ENCODE peak calls at places on chromosomes 16 and 17, in seven cellular contexts. One of them, this sample, is unnamed.

GRCh38 chr17:1255041-1255440 is 15.2 kb upstream of the BHLHA9 start:
- DNase-seq in ovary: no peak
- DNase-seq in mammary epithelial cell: no peak
- DNase-seq in lower lobe of right lung: no peak
- DNase-seq in bronchial epithelial cell: no peak
- DNase-seq in omental fat pad: no peak
- DNase-seq in cardiac fibroblast: no peak
- DNase-seq in this sample: no peak

GRCh38 chr16:86673090-86673955 is 95.0 kb downstream of the FOXL1 start:
- DNase-seq in ovary: no peak
- DNase-seq in cardiac fibroblast: no peak
- DNase-seq in lower lobe of right lung: no peak
- DNase-seq in omental fat pad: no peak
- DNase-seq in mammary epithelial cell: no peak
- DNase-seq in bronchial epithelial cell: no peak
- DNase-seq in this sample: no peak

GRCh38 chr16:29915590-29916247 is 10.3 kb downstream of the KCTD13 start:
- DNase-seq in mammary epithelial cell: peak
- DNase-seq in bronchial epithelial cell: no peak
- DNase-seq in cardiac fibroblast: peak
- DNase-seq in lower lobe of right lung: no peak
- DNase-seq in omental fat pad: no peak
- DNase-seq in ovary: no peak
- DNase-seq in this sample: no peak

GRCh38 chr16:74724820-74725549 is 24.3 kb upstream of the MLKL start:
- DNase-seq in omental fat pad: no peak
- DNase-seq in lower lobe of right lung: no peak
- DNase-seq in cardiac fibroblast: peak
- DNase-seq in mammary epithelial cell: peak
- DNase-seq in bronchial epithelial cell: no peak
- DNase-seq in ovary: no peak
- DNase-seq in this sample: peak

GRCh38 chr17:76561332-76561731 is 21.5 kb downstream of the PRCD start:
- DNase-seq in mammary epithelial cell: no peak
- DNase-seq in cardiac fibroblast: no peak
- DNase-seq in bronchial epithelial cell: no peak
- DNase-seq in omental fat pad: no peak
- DNase-seq in lower lobe of right lung: no peak
- DNase-seq in ovary: no peak
- DNase-seq in this sample: no peak

GRCh38 chr16:48963306-48963705 is 318.3 kb downstream of the CBLN1 start:
- DNase-seq in lower lobe of right lung: no peak
- DNase-seq in ovary: no peak
- DNase-seq in omental fat pad: no peak
- DNase-seq in cardiac fibroblast: no peak
- DNase-seq in bronchial epithelial cell: peak
- DNase-seq in mammary epithelial cell: peak
- DNase-seq in this sample: peak

GRCh38 chr17:63919311-63919723 is 678 bp upstream of the GH1 start:
- DNase-seq in lower lobe of right lung: no peak
- DNase-seq in cardiac fibroblast: peak
- DNase-seq in bronchial epithelial cell: peak
- DNase-seq in mammary epithelial cell: peak
- DNase-seq in omental fat pad: no peak
- DNase-seq in ovary: peak
- DNase-seq in this sample: peak

GRCh38 chr16:69322343-69322742 is 8.0 kb downstream of the PDF start:
- DNase-seq in cardiac fibroblast: no peak
- DNase-seq in bronchial epithelial cell: no peak
- DNase-seq in ovary: no peak
- DNase-seq in omental fat pad: no peak
- DNase-seq in mammary epithelial cell: no peak
- DNase-seq in lower lobe of right lung: no peak
- DNase-seq in this sample: no peak

GRCh38 chr17:37792787-37793186 is 47.9 kb upstream of the HNF1B start:
- DNase-seq in omental fat pad: no peak
- DNase-seq in cardiac fibroblast: no peak
- DNase-seq in lower lobe of right lung: no peak
- DNase-seq in ovary: no peak
- DNase-seq in bronchial epithelial cell: peak
- DNase-seq in mammary epithelial cell: peak
- DNase-seq in this sample: peak

GRCh38 chr16:88005148-88005547 is 53.9 kb downstream of the BANP start:
- DNase-seq in bronchial epithelial cell: no peak
- DNase-seq in lower lobe of right lung: no peak
- DNase-seq in ovary: no peak
- DNase-seq in omental fat pad: no peak
- DNase-seq in cardiac fibroblast: no peak
- DNase-seq in mammary epithelial cell: no peak
- DNase-seq in this sample: no peak

GRCh38 chr17:62705781-62706597 is 78.5 kb downstream of the MRC2 start:
- DNase-seq in ovary: peak
- DNase-seq in omental fat pad: no peak
- DNase-seq in cardiac fibroblast: peak
- DNase-seq in mammary epithelial cell: peak
- DNase-seq in bronchial epithelial cell: no peak
- DNase-seq in lower lobe of right lung: no peak
- DNase-seq in this sample: no peak

GRCh38 chr17:67279115-67279514 is 34.1 kb upstream of the HELZ start:
- DNase-seq in ovary: no peak
- DNase-seq in bronchial epithelial cell: no peak
- DNase-seq in mammary epithelial cell: no peak
- DNase-seq in omental fat pad: no peak
- DNase-seq in lower lobe of right lung: no peak
- DNase-seq in cardiac fibroblast: no peak
- DNase-seq in this sample: no peak

GRCh38 chr17:67273900-67274299 is 28.9 kb upstream of the HELZ start:
- DNase-seq in bronchial epithelial cell: no peak
- DNase-seq in mammary epithelial cell: no peak
- DNase-seq in lower lobe of right lung: no peak
- DNase-seq in ovary: no peak
- DNase-seq in cardiac fibroblast: no peak
- DNase-seq in omental fat pad: no peak
- DNase-seq in this sample: no peak

GRCh38 chr17:67278363-67278762 is 33.4 kb upstream of the HELZ start:
- DNase-seq in cardiac fibroblast: no peak
- DNase-seq in lower lobe of right lung: no peak
- DNase-seq in omental fat pad: no peak
- DNase-seq in ovary: no peak
- DNase-seq in bronchial epithelial cell: no peak
- DNase-seq in mammary epithelial cell: no peak
- DNase-seq in this sample: no peak

GRCh38 chr17:67274466-67274865 is 29.5 kb upstream of the HELZ start:
- DNase-seq in bronchial epithelial cell: no peak
- DNase-seq in omental fat pad: no peak
- DNase-seq in cardiac fibroblast: no peak
- DNase-seq in mammary epithelial cell: no peak
- DNase-seq in ovary: no peak
- DNase-seq in lower lobe of right lung: no peak
- DNase-seq in this sample: no peak

GRCh38 chr17:67276075-67276474 is 31.1 kb upstream of the HELZ start:
- DNase-seq in omental fat pad: no peak
- DNase-seq in cardiac fibroblast: no peak
- DNase-seq in ovary: no peak
- DNase-seq in mammary epithelial cell: no peak
- DNase-seq in lower lobe of right lung: no peak
- DNase-seq in bronchial epithelial cell: peak
- DNase-seq in this sample: no peak
- TF ChIP-seq CTCF in omental fat pad: no peak
- TF ChIP-seq CTCF in cardiac fibroblast: no peak
- TF ChIP-seq CTCF in ovary: no peak
- TF ChIP-seq CTCF in mammary epithelial cell: peak
- TF ChIP-seq CTCF in lower lobe of right lung: no peak
- TF ChIP-seq CTCF in bronchial epithelial cell: peak
- TF ChIP-seq CTCF in this sample: no peak

GRCh38 chr17:35612924-35613521 is 25.9 kb downstream of the AP2B1 start:
- DNase-seq in ovary: no peak
- DNase-seq in lower lobe of right lung: no peak
- DNase-seq in cardiac fibroblast: peak
- DNase-seq in bronchial epithelial cell: peak
- DNase-seq in omental fat pad: peak
- DNase-seq in mammary epithelial cell: peak
- DNase-seq in this sample: peak
- TF ChIP-seq CTCF in ovary: no peak
- TF ChIP-seq CTCF in lower lobe of right lung: peak
- TF ChIP-seq CTCF in cardiac fibroblast: peak
- TF ChIP-seq CTCF in bronchial epithelial cell: peak
- TF ChIP-seq CTCF in omental fat pad: no peak
- TF ChIP-seq CTCF in mammary epithelial cell: peak
- TF ChIP-seq CTCF in this sample: peak

DNA sequence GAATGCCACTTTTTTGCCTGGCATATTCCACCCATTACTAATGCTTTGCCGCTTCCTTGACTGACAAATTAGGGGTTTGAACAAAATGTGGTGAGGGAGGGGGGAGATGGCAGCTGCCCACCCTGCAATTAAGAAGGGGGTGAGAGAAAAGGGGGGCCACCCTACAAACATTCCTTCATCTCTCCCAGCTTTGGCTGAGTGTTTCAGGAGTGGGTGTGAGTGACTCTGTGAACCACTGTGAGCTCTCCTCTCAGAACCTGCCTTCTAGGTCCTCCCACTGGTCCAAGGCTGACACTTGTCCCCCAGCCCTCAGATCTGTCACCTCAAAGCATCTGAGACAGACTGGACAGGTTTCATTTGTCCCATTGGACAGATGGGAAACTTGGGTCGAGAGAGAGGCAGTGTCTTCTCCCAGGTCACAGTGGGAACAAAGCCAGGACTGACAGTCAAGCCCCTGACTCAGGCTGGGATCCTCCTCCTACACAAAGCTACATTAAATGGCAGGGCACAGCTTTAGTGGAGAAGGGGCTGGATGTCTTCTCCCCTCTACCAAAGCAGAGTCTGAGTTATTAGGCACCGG is 161.6 kb downstream of the TMEM132E start:
- DNase-seq in lower lobe of right lung: no peak
- DNase-seq in omental fat pad: no peak
- DNase-seq in bronchial epithelial cell: no peak
- DNase-seq in mammary epithelial cell: no peak
- DNase-seq in ovary: no peak
- DNase-seq in cardiac fibroblast: no peak
- DNase-seq in this sample: no peak
- TF ChIP-seq CTCF in lower lobe of right lung: no peak
- TF ChIP-seq CTCF in omental fat pad: no peak
- TF ChIP-seq CTCF in bronchial epithelial cell: no peak
- TF ChIP-seq CTCF in mammary epithelial cell: no peak
- TF ChIP-seq CTCF in ovary: no peak
- TF ChIP-seq CTCF in cardiac fibroblast: no peak
- TF ChIP-seq CTCF in this sample: no peak

DNA sequence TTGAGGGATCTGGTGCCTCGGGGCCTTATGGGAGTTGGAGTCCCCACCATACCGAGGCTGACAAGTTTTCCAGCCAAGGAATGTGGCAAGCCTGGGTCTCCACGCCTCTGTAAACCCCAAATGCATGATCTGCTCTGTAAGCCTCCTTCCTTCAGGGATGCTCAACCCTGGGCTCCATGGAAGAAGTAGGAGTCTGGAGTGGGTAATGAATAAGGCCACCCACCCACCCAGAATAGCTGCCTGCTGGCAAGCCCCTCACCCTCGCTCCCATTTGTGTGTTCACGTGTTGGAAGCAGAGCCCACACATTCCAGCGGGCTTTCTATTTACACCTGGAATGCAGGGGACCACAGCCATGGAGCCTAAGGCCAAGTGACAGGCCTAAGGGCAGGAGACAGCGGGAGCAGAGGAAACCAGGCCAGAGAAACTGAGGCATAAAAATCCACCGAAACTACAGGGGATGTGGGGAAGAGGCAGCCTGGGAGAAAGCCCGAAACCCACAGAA is 4.4 kb downstream of the DLG4 start:
- DNase-seq in lower lobe of right lung: no peak
- DNase-seq in mammary epithelial cell: no peak
- DNase-seq in bronchial epithelial cell: no peak
- DNase-seq in omental fat pad: peak
- DNase-seq in ovary: no peak
- DNase-seq in cardiac fibroblast: no peak
- DNase-seq in this sample: no peak
- TF ChIP-seq CTCF in lower lobe of right lung: no peak
- TF ChIP-seq CTCF in mammary epithelial cell: no peak
- TF ChIP-seq CTCF in bronchial epithelial cell: no peak
- TF ChIP-seq CTCF in omental fat pad: no peak
- TF ChIP-seq CTCF in ovary: no peak
- TF ChIP-seq CTCF in cardiac fibroblast: no peak
- TF ChIP-seq CTCF in this sample: no peak

DNA sequence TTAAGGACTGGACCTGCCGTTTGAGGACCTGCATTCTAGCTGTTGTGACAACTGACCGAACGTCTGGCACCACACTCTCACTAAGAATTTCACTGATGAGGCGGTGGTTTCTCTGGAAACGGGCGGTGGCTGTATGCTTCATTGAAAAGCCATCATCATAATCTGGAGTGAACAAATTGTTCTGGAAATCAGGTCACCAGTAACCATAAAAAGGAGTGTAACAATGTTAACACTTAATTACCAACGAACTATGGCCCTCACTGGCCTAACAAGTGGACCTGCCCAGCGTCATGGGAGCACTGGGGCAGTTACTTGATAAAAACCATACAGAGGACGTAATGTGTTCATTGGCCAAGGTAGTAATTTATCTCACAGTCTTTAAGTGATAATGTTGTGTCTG is 15.4 kb downstream of the SMARCE1 start:
- DNase-seq in bronchial epithelial cell: no peak
- DNase-seq in omental fat pad: no peak
- DNase-seq in mammary epithelial cell: no peak
- DNase-seq in lower lobe of right lung: no peak
- DNase-seq in ovary: no peak
- DNase-seq in cardiac fibroblast: no peak
- DNase-seq in this sample: no peak
- TF ChIP-seq CTCF in bronchial epithelial cell: no peak
- TF ChIP-seq CTCF in omental fat pad: no peak
- TF ChIP-seq CTCF in mammary epithelial cell: no peak
- TF ChIP-seq CTCF in lower lobe of right lung: no peak
- TF ChIP-seq CTCF in ovary: no peak
- TF ChIP-seq CTCF in cardiac fibroblast: no peak
- TF ChIP-seq CTCF in this sample: no peak

GRCh38 chr16:52861614-52862022 is 191.1 kb downstream of the CHD9NB start:
- DNase-seq in mammary epithelial cell: peak
- DNase-seq in omental fat pad: no peak
- DNase-seq in ovary: no peak
- DNase-seq in lower lobe of right lung: no peak
- DNase-seq in cardiac fibroblast: peak
- DNase-seq in bronchial epithelial cell: peak
- DNase-seq in this sample: no peak
- TF ChIP-seq CTCF in mammary epithelial cell: peak
- TF ChIP-seq CTCF in omental fat pad: no peak
- TF ChIP-seq CTCF in ovary: no peak
- TF ChIP-seq CTCF in lower lobe of right lung: peak
- TF ChIP-seq CTCF in cardiac fibroblast: no peak
- TF ChIP-seq CTCF in bronchial epithelial cell: peak
- TF ChIP-seq CTCF in this sample: no peak

GRCh38 chr17:14886200-14886739 is 378.9 kb downstream of the PMP22 start:
- DNase-seq in ovary: no peak
- DNase-seq in mammary epithelial cell: peak
- DNase-seq in lower lobe of right lung: no peak
- DNase-seq in omental fat pad: no peak
- DNase-seq in cardiac fibroblast: peak
- DNase-seq in bronchial epithelial cell: peak
- DNase-seq in this sample: peak
- TF ChIP-seq CTCF in ovary: no peak
- TF ChIP-seq CTCF in mammary epithelial cell: peak
- TF ChIP-seq CTCF in lower lobe of right lung: no peak
- TF ChIP-seq CTCF in omental fat pad: no peak
- TF ChIP-seq CTCF in cardiac fibroblast: peak
- TF ChIP-seq CTCF in bronchial epithelial cell: peak
- TF ChIP-seq CTCF in this sample: peak

GRCh38 chr17:8488931-8489330 is 53.2 kb downstream of the NDEL1 start:
- DNase-seq in ovary: no peak
- DNase-seq in omental fat pad: no peak
- DNase-seq in cardiac fibroblast: peak
- DNase-seq in lower lobe of right lung: no peak
- DNase-seq in mammary epithelial cell: peak
- DNase-seq in bronchial epithelial cell: peak
- DNase-seq in this sample: peak
- TF ChIP-seq CTCF in ovary: no peak
- TF ChIP-seq CTCF in omental fat pad: no peak
- TF ChIP-seq CTCF in cardiac fibroblast: no peak
- TF ChIP-seq CTCF in lower lobe of right lung: no peak
- TF ChIP-seq CTCF in mammary epithelial cell: no peak
- TF ChIP-seq CTCF in bronchial epithelial cell: peak
- TF ChIP-seq CTCF in this sample: no peak

This sample was measured in astrocyte of the spinal cord.